ENCODE peak calls at places on chromosomes 12 and 14, in five cellular contexts. C is Calu3, E is A549, V is AG10803, L is IMR-90. M is an unnamed sample.

GRCh38 chr14:22517117-22517720 is 71.8 kb downstream of the DAD1 start:
- DNase-seq in C (no peak), V (no peak), E (no peak), L (no peak), M (no peak)

GRCh38 chr12:79818856-79819255 is 116.0 kb downstream of the PPP1R12A start:
- DNase-seq in L (no peak), E (no peak), C (no peak), V (no peak), M (no peak)

GRCh38 chr12:132247718-132248438 is 81.5 kb downstream of the GALNT9 start:
- DNase-seq in C (no peak), L (no peak), V (no peak), E (no peak), M (no peak)

GRCh38 chr14:50531595-50532501 is 521 bp downstream of the MAP4K5 start:
- DNase-seq in V (peak), L (peak), E (no peak), C (peak), M (no peak)

GRCh38 chr12:65875635-65876034 is 51.4 kb downstream of the HMGA2 start:
- DNase-seq in E (no peak), L (peak), C (no peak), V (peak), M (peak)

GRCh38 chr12:104886418-104887401 is 71.4 kb downstream of the SLC41A2 start:
- DNase-seq in C (no peak), V (peak), E (no peak), L (peak), M (peak)

GRCh38 chr14:100051543-100051942 is 13.7 kb upstream of the EVL start:
- DNase-seq in C (no peak), V (no peak), E (no peak), L (peak), M (no peak)

GRCh38 chr12:131673519-131674265 is 37.2 kb upstream of the SFSWAP start:
- DNase-seq in V (no peak), L (peak), E (no peak), C (peak), M (no peak)

GRCh38 chr12:69966409-69966808 is 141.4 kb downstream of the MYRFL start:
- DNase-seq in L (peak), C (no peak), V (peak), E (peak), M (no peak)

GRCh38 chr12:110022980-110023633 is 23.9 kb downstream of the ANKRD13A start:
- DNase-seq in E (no peak), L (peak), V (peak), C (no peak), M (peak)

GRCh38 chr12:117377758-117378157 is 16.3 kb upstream of the NOS1 start:
- DNase-seq in E (no peak), C (no peak), V (no peak), L (no peak), M (no peak)

GRCh38 chr12:52900166-52900895 is 4.5 kb downstream of the KRT8 start:
- DNase-seq in L (no peak), C (no peak), E (no peak), V (no peak), M (no peak)

GRCh38 chr14:38553586-38553985 is 297.7 kb upstream of the CLEC14A start:
- DNase-seq in L (peak), C (no peak), E (no peak), V (peak), M (peak)

GRCh38 chr12:118189761-118190181 is 53.8 kb downstream of the PEBP1 start:
- DNase-seq in L (peak), V (peak), E (no peak), C (no peak), M (peak)

GRCh38 chr12:116295327-116296263 is 18.1 kb upstream of the MED13L start:
- DNase-seq in V (peak), C (no peak), L (peak), E (no peak), M (peak)

GRCh38 chr12:2719405-2719804 is 75.4 kb upstream of the FKBP4 start:
- DNase-seq in V (no peak), C (no peak), E (no peak), L (no peak), M (no peak)

GRCh38 chr12:27861428-27862167 is 81.6 kb upstream of the MANSC4 start:
- DNase-seq in E (no peak), V (peak), C (no peak), L (peak), M (no peak)

GRCh38 chr12:31317471-31318397 is 8.2 kb downstream of the SINHCAF start:
- DNase-seq in C (no peak), L (no peak), V (peak), E (no peak), M (no peak)

GRCh38 chr12:130633771-130634170 is 82.3 kb downstream of the RIMBP2 start:
- DNase-seq in C (peak), L (no peak), E (no peak), V (no peak), M (no peak)

GRCh38 chr12:117441751-117442150 is 80.3 kb upstream of the NOS1 start:
- DNase-seq in V (peak), C (peak), E (peak), L (no peak), M (no peak)

GRCh38 chr12:54415223-54415929 is 3.7 kb downstream of the ITGA5 start:
- DNase-seq in C (no peak), E (no peak), V (no peak), L (no peak), M (peak)

GRCh38 chr14:89578048-89578619 is 161.1 kb upstream of the FOXN3 start:
- DNase-seq in C (no peak), V (peak), E (no peak), L (peak), M (no peak)

GRCh38 chr12:12714276-12715001 is 2.7 kb upstream of the CDKN1B start:
- DNase-seq in V (no peak), C (peak), E (no peak), L (peak), M (no peak)

GRCh38 chr14:89956294-89957009 is 725 bp downstream of the TDP1 start:
- DNase-seq in C (peak), L (peak), E (no peak), V (peak), M (peak)

GRCh38 chr12:102504280-102504679 is 23.9 kb upstream of the IGF1 start:
- DNase-seq in L (no peak), C (no peak), V (no peak), E (no peak), M (no peak)

GRCh38 chr12:18906354-18906753 is 168.4 kb downstream of the CAPZA3 start:
- DNase-seq in V (no peak), C (no peak), E (no peak), L (no peak), M (no peak)

GRCh38 chr12:111056618-111057521 is 136.5 kb upstream of the MYL2 start:
- DNase-seq in E (no peak), L (no peak), C (no peak), V (no peak), M (no peak)

GRCh38 chr12:16037533-16037932 is 126.4 kb downstream of the DERA start:
- DNase-seq in C (no peak), L (no peak), V (no peak), E (no peak), M (no peak)

GRCh38 chr14:71290960-71291466 is 383.8 kb downstream of the PCNX1 start:
- DNase-seq in C (peak), L (peak), E (peak), V (peak), M (peak)

GRCh38 chr12:59055204-59055839 is 135.0 kb upstream of the LRIG3 start:
- DNase-seq in L (peak), E (peak), C (no peak), V (peak), M (peak)

GRCh38 chr12:104177663-104178501 is 37.7 kb upstream of the TXNRD1 start:
- DNase-seq in L (peak), E (peak), V (peak), C (peak), M (peak)

GRCh38 chr12:58416211-58416610 is 474.8 kb downstream of the ATP23 start:
- DNase-seq in V (peak), L (peak), E (no peak), C (no peak), M (peak)

GRCh38 chr12:1501695-1502440 is 92.5 kb downstream of the FBXL14 start:
- DNase-seq in V (no peak), C (no peak), L (no peak), E (no peak), M (no peak)

GRCh38 chr12:51009038-51009437 is 17.1 kb downstream of the SLC11A2 start:
- DNase-seq in C (no peak), L (no peak), V (no peak), E (no peak), M (no peak)

GRCh38 chr12:1593232-1594044 is 943 bp downstream of the FBXL14 start:
- DNase-seq in L (no peak), C (peak), V (no peak), E (no peak), M (peak)

GRCh38 chr12:86572455-86572854 is 316.3 kb upstream of the MGAT4C start:
- DNase-seq in E (no peak), V (no peak), L (no peak), C (no peak), M (no peak)

GRCh38 chr12:132523576-132524331 is 33.8 kb downstream of the FBRSL1 start:
- DNase-seq in L (peak), C (peak), E (peak), V (peak), M (peak)

DNA sequence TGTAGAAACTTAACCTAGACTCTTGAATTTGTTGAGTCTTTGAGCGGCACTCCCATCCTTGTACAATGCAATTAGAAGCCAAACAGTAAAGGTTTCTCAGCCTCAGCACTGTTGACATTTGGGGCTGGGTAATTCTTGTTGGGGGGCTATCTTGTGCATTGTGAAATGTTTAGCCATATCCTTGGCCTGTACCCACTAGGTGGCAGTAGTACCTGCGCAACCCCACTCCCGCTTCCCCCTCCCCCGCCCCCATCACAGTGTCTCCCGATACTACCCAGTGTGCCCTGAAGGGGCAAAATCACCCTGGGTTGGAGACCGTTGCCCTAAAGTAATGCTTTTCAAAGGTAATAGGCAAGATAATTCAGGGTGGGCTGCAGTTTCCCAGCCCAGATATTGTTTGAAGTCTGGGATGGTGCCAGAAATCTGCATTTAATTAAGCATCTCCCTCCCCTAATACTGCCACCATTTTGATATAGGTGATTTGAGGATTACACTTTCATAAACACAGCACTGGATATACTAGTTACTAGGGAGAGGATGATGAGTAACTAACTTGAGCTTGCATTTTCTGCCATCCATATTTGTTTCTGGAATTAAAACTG is 1.8 kb downstream of the COX6A1 start:
- DNase-seq in E (peak), L (peak), C (peak), V (peak), M (peak)
- TF ChIP-seq CTCF in E (peak), L (peak), C (peak), V (peak), M (peak)

GRCh38 chr14:87013583-87013982 is 979.4 kb downstream of the GALC start:
- DNase-seq in C (no peak), V (peak), E (no peak), L (peak), M (peak)

GRCh38 chr14:87017335-87017734 is 975.6 kb downstream of the GALC start:
- DNase-seq in C (no peak), E (no peak), V (no peak), L (no peak), M (no peak)

GRCh38 chr14:87018294-87018693 is 974.7 kb downstream of the GALC start:
- DNase-seq in L (peak), C (no peak), V (no peak), E (no peak), M (no peak)

DNA sequence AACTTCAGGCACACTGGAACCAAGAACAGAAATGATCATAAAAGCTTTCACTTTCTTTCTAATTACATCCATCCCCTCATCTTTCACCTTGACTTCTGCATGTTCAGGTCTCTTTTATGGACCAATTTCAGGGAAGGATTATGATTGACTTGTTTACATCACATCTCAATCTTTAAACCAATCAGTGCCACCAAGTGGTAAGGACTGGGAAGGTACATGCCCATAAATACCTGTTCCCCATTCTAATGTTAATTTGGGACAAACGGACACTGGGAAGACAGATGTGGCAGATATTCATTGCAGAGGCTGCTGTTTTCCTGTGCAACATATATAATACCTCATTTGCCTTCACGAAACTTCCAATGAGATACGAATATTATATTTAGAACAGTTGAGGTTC is 978.1 kb downstream of the GALC start:
- DNase-seq in C (no peak), E (no peak), L (no peak), V (no peak), M (no peak)
- TF ChIP-seq CTCF in C (no peak), E (no peak), L (no peak), V (peak), M (peak)

GRCh38 chr12:124053855-124054254 is 80.8 kb downstream of the ZNF664 start:
- DNase-seq in C (no peak), V (peak), E (peak), L (peak), M (peak)
- TF ChIP-seq CTCF in C (no peak), V (peak), E (peak), L (peak), M (peak)

DNA sequence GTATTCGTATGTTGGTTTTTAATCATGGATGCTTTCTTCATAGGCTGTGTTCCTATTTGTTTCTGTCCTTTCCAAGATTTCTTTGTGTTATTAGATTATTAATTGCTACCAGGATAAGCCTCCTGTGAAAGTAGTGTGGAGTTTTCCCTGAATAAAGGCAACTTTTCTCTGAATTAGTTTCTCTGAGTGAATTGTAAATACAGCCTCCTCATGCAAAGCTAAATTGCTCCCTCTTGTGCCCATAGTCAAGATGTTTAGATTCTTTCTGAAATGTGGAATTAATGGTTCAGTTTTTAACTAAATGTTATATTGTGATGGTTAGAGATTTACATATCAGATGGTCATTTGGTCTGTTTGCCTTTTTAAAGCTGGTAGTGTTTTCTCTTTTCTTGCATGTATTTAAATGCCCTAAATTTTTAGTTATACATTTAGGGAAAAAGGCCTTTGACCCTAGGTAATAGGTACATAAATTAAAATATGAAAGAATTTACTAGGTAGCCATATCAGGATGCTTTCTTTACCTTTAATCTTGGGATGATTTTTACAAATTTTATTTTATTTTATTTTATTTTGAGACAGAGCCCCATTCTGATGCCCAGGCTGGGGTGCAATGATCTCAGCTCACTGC is 8.9 kb downstream of the APAF1 start:
- DNase-seq in V (peak), C (peak), L (peak), E (peak), M (peak)
- TF ChIP-seq CTCF in V (peak), C (peak), L (peak), E (peak), M (peak)

DNA sequence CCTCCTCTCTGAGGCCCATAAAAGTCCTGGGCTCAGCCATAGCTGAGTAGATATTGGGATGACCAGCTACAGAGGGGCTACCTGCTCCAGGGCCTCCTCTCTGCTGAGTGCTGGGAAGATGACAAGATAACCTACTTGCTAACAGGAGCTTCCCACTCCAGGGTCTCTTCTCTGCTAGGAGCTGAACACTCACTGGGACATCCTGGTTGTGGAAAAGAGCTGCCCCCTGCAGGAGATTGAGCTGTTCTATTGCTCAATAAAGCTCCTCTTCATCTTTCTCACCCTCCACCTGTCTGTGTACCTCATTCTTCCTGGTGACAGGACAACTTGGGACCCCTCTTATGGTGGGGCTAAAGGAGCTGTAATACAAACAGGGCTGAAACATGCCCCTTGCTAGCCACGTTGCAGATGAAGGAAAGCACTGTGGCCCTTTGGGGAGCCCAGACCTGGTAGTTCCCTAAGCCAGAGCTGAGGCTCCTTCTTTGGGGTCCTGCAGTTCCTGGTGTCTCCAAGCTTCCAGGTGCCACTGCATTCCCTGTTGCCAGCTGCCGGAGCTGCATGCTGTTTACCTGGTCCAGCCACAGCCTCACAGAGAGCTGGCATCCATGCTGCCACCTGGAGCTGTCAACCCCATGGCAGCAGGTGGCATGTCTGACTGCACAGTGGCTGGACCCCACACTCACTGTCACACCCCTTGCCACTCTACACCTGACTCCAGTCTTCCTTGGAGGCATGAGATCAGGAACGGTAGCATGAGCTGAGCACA is 598.5 kb upstream of the LMO3 start:
- DNase-seq in C (no peak), V (no peak), E (no peak), L (no peak), M (no peak)
- TF ChIP-seq CTCF in C (no peak), V (no peak), E (no peak), L (no peak), M (no peak)